ENCODE peak calls at places on chromosomes 1 and 21, in ten cellular contexts. R is CD8-positive, alpha-beta memory T cell; C is kidney; H is heart right ventricle; A is ovary; X is small intestine; J is PC-3; W is uterus; O is hepatocyte; B is foreskin keratinocyte. L is an unnamed sample.

GRCh38 chr1:59354754-59355337 is 58.0 kb downstream of the FGGY start:
- DNase-seq in B (no peak), O (no peak), R (no peak), H (peak), W (peak), A (peak), C (peak), J (no peak), X (peak), L (no peak)

GRCh38 chr1:89451011-89451410 is 73.6 kb upstream of the LRRC8B start:
- DNase-seq in C (no peak), J (peak), B (peak), W (no peak), O (no peak), A (no peak), H (no peak), X (no peak), R (no peak), L (peak)

GRCh38 chr1:235077571-235078479 is 50.8 kb downstream of the TOMM20 start:
- DNase-seq in X (no peak), J (no peak), B (no peak), O (no peak), H (no peak), W (no peak), R (no peak), A (no peak), C (peak), L (no peak)

GRCh38 chr1:35555601-35556477 is 1.4 kb downstream of the KIAA0319L start:
- DNase-seq in X (peak), H (no peak), W (no peak), A (no peak), J (peak), B (peak), O (peak), C (no peak), R (no peak), L (peak)

GRCh38 chr1:14945132-14946010 is 208.2 kb upstream of the TMEM51 start:
- DNase-seq in H (peak), A (peak), R (no peak), C (peak), W (peak), X (no peak), J (peak), B (peak), O (peak), L (no peak)

GRCh38 chr21:18369115-18369514 is 34.5 kb downstream of the TMPRSS15 start:
- DNase-seq in R (no peak), W (no peak), H (no peak), X (peak), C (no peak), O (peak), J (peak), B (no peak), A (no peak), L (no peak)

GRCh38 chr1:226525750-226526149 is 22.8 kb upstream of the STUM start:
- DNase-seq in C (no peak), H (no peak), A (no peak), X (no peak), B (no peak), O (no peak), W (peak), R (no peak), J (no peak), L (no peak)

GRCh38 chr1:38005195-38006007 is at the start of gene FHL3:
- DNase-seq in J (peak), W (peak), C (peak), H (peak), R (no peak), A (peak), X (no peak), O (peak), B (no peak), L (no peak)

GRCh38 chr1:157249326-157249725 is 111.1 kb upstream of the ETV3 start:
- DNase-seq in X (no peak), J (no peak), W (no peak), A (no peak), C (no peak), B (peak), O (no peak), R (no peak), H (no peak), L (no peak)

GRCh38 chr21:27104749-27105439 is 138.0 kb upstream of the ADAMTS5 start:
- DNase-seq in J (peak), R (no peak), B (peak), A (no peak), X (no peak), C (no peak), W (no peak), O (no peak), H (no peak), L (peak)

GRCh38 chr1:179529482-179529881 is 46.3 kb downstream of the NPHS2 start:
- DNase-seq in C (no peak), B (no peak), A (no peak), O (no peak), W (no peak), H (no peak), J (no peak), R (no peak), X (no peak), L (no peak)

GRCh38 chr1:8419861-8420260 is 101.9 kb downstream of the SLC45A1 start:
- DNase-seq in C (no peak), X (peak), B (no peak), H (no peak), O (no peak), W (no peak), A (no peak), R (no peak), J (no peak), L (no peak)

GRCh38 chr1:2192031-2192995 is 2.3 kb downstream of the FAAP20 start:
- DNase-seq in O (peak), W (no peak), C (peak), J (no peak), B (no peak), X (no peak), H (peak), A (peak), R (no peak), L (no peak)

GRCh38 chr1:45444609-45445131 is 46.3 kb downstream of the TESK2 start:
- DNase-seq in X (no peak), O (no peak), W (no peak), R (no peak), A (no peak), J (peak), C (no peak), H (no peak), B (no peak), L (no peak)

GRCh38 chr1:50231209-50231608 is 122.5 kb downstream of the ELAVL4 start:
- DNase-seq in W (peak), H (no peak), O (no peak), A (no peak), C (no peak), R (no peak), X (no peak), J (no peak), B (no peak), L (no peak)

GRCh38 chr1:15180945-15181523 is 27.5 kb downstream of the TMEM51 start:
- DNase-seq in R (no peak), C (no peak), J (no peak), W (no peak), O (no peak), B (no peak), H (no peak), X (peak), A (no peak), L (no peak)

GRCh38 chr1:232937741-232938375 is 12.6 kb upstream of the NTPCR start:
- DNase-seq in X (no peak), W (no peak), C (no peak), A (no peak), O (no peak), J (no peak), B (no peak), H (no peak), R (no peak), L (no peak)

GRCh38 chr1:210792703-210793102 is 341.2 kb downstream of the KCNH1 start:
- DNase-seq in H (no peak), O (peak), W (no peak), A (no peak), X (no peak), B (peak), C (no peak), J (peak), R (no peak), L (peak)

GRCh38 chr1:43582162-43582566 is 51.5 kb downstream of the PTPRF start:
- DNase-seq in C (peak), H (no peak), W (peak), B (peak), R (no peak), O (peak), X (peak), A (no peak), J (peak), L (peak)

GRCh38 chr1:1554926-1555915 is 14.8 kb upstream of the TMEM240 start:
- DNase-seq in W (no peak), C (no peak), J (peak), B (peak), O (peak), R (no peak), A (no peak), H (no peak), X (peak), L (no peak)

GRCh38 chr1:94831636-94832035 is 11.5 kb downstream of the SLC44A3 start:
- DNase-seq in H (no peak), X (no peak), A (no peak), O (no peak), R (no peak), W (no peak), J (no peak), C (no peak), B (no peak), L (no peak)

GRCh38 chr1:38045431-38046332 is 911 bp downstream of the POU3F1 start:
- DNase-seq in W (peak), C (peak), X (no peak), R (peak), J (no peak), H (no peak), A (peak), O (no peak), B (no peak), L (no peak)

GRCh38 chr1:3032371-3032862 is 11.2 kb downstream of the ACTRT2 start:
- DNase-seq in C (peak), A (peak), X (no peak), B (no peak), H (no peak), W (no peak), O (no peak), R (no peak), J (no peak), L (no peak)

GRCh38 chr1:228198977-228199590 is 8.8 kb upstream of the OBSCN start:
- DNase-seq in J (peak), C (no peak), B (peak), A (no peak), R (no peak), O (no peak), H (no peak), X (no peak), W (no peak), L (no peak)

GRCh38 chr1:40362699-40363098 is 10.8 kb upstream of the SMAP2 start:
- DNase-seq in H (no peak), C (no peak), A (no peak), J (no peak), B (no peak), O (no peak), W (no peak), X (no peak), R (no peak), L (no peak)

GRCh38 chr1:156616463-156616862 is 2.8 kb upstream of the HAPLN2 start:
- DNase-seq in X (peak), W (peak), O (peak), J (peak), H (peak), B (no peak), A (no peak), R (no peak), C (peak), L (no peak)

GRCh38 chr1:27508139-27508665 is 18.2 kb upstream of the WASF2 start:
- DNase-seq in W (no peak), R (no peak), B (no peak), O (no peak), X (no peak), C (no peak), J (peak), H (no peak), A (no peak), L (no peak)

GRCh38 chr1:45512641-45513054 is 9.0 kb downstream of the PRDX1 start:
- DNase-seq in O (peak), X (peak), C (no peak), H (peak), W (no peak), B (no peak), J (peak), A (no peak), R (peak), L (no peak)

GRCh38 chr1:56591909-56592308 is 12.5 kb upstream of the PLPP3 start:
- DNase-seq in B (no peak), C (no peak), X (no peak), R (no peak), O (no peak), A (no peak), J (no peak), W (no peak), H (no peak), L (no peak)

GRCh38 chr1:239854956-239855355 is 236.7 kb upstream of the FMN2 start:
- DNase-seq in O (no peak), J (no peak), R (no peak), X (no peak), B (no peak), C (no peak), A (no peak), W (no peak), H (no peak), L (no peak)

GRCh38 chr1:239861985-239862384 is 229.7 kb upstream of the FMN2 start:
- DNase-seq in O (no peak), B (no peak), W (no peak), R (no peak), A (no peak), X (no peak), J (no peak), H (no peak), C (no peak), L (no peak)

GRCh38 chr1:239856924-239857323 is 234.8 kb upstream of the FMN2 start:
- DNase-seq in H (no peak), C (no peak), B (no peak), R (no peak), W (no peak), O (no peak), A (no peak), X (peak), J (no peak), L (no peak)

GRCh38 chr1:239856067-239856466 is 235.6 kb upstream of the FMN2 start:
- DNase-seq in H (no peak), W (no peak), B (no peak), A (no peak), O (no peak), J (no peak), C (no peak), X (no peak), R (no peak), L (no peak)

GRCh38 chr1:239858058-239858457 is 233.6 kb upstream of the FMN2 start:
- DNase-seq in O (no peak), R (no peak), C (no peak), B (no peak), A (no peak), J (peak), H (no peak), X (peak), W (no peak), L (no peak)
- H3K27ac ChIP-seq in O (no peak), R (no peak), C (no peak), B (no peak), A (no peak), J (peak), H (no peak), X (no peak), W (no peak), L (no peak)

GRCh38 chr1:205301220-205301821 is 20.2 kb downstream of the NUAK2 start:
- DNase-seq in R (no peak), X (peak), B (peak), J (peak), H (no peak), C (peak), W (peak), A (peak), O (peak), L (no peak)
- H3K27ac ChIP-seq in R (no peak), X (peak), B (peak), J (peak), H (no peak), C (peak), W (peak), A (no peak), O (peak), L (peak)

DNA sequence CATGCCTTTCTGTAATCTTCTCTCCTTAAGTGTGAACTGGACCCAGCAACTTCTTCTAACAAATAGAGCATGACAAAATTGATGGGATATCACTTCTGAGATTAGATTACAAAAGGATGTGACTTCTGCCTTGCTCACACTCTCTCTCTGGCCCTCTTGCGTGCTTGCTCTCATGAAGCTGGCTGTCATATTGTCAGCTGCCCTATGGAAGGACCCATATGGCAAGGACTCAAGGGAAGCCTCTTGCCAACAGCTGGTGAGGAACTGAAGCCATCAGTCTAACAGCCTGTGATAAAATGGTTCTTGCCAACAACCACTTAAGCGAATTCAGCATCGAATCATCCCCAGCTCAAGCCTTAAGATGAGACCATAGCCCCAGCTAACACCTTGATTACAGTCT is 4.8 kb upstream of the TLR5 start:
- DNase-seq in H (no peak), X (no peak), C (no peak), A (no peak), B (no peak), J (no peak), W (no peak), O (no peak), R (no peak), L (no peak)
- H3K27ac ChIP-seq in H (no peak), X (no peak), C (no peak), A (no peak), B (no peak), J (no peak), W (no peak), O (no peak), R (no peak), L (no peak)

DNA sequence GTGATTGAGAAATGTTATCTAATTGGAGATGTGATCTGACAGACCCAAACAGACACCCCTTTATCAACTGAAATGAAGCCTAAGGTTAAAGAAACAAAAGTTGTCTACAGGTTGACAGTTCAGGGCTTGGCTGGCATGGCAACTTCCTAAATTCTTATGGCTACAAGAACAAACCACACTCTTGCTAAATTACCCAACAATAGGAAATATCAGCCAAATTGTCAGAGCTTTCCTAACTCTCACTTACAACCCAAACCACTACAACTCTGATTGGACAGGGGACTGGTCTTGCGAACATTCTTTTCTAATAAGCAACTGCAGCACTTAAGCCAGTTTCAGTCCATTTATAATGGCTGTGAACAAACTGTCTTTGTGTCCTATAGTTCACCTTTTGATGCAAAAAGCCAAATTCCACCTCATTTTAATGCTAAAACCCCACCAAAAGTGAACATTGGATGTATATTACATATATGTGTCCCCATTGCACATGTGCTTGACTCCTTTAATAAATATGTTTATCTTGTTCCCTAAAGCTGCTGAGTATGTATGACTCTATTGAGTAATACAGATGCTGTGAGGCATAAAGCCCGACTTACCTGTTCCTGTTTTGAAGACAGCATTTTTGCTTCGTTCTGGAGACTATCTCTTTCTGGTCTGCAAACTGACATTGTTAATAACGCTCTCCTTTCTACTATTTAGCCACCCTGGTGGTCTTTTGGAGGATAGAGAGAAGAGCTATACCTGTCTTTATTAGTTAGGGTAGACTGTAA is 101.3 kb upstream of the HMCN1 start:
- DNase-seq in C (no peak), B (peak), R (no peak), X (no peak), H (no peak), J (no peak), W (no peak), A (no peak), O (no peak), L (peak)
- H3K27ac ChIP-seq in C (no peak), B (no peak), R (no peak), X (no peak), H (no peak), J (no peak), W (no peak), A (no peak), O (no peak), L (peak)